ENCODE peak calls at places on chromosomes 12 and 14, in four cellular contexts. C, K, Z and U are unnamed samples.

GRCh38 chr12:130335517-130336392 is 1.9 kb upstream of the PIWIL1 start:
- DNase-seq in C (no peak), K (peak), Z (peak), U (peak)

GRCh38 chr12:4648099-4648498 is 752 bp downstream of the AKAP3 start:
- DNase-seq in C (no peak), K (no peak), Z (no peak), U (no peak)

GRCh38 chr12:112153181-112153899 is 28.0 kb downstream of the TRAFD1 start:
- DNase-seq in C (no peak), K (no peak), Z (no peak), U (no peak)

GRCh38 chr12:120292411-120292660 is 633 bp upstream of the RNU4-2 start:
- DNase-seq in C (no peak), K (no peak), Z (no peak), U (no peak)

GRCh38 chr12:47216150-47216677 is 136.5 kb upstream of the AMIGO2 start:
- DNase-seq in C (no peak), K (no peak), Z (peak), U (no peak)

GRCh38 chr14:49868720-49869114 is 16.1 kb upstream of the NEMF start:
- DNase-seq in C (no peak), K (no peak), Z (no peak), U (no peak)

GRCh38 chr12:65668981-65669695 is 155.1 kb upstream of the HMGA2 start:
- DNase-seq in C (no peak), K (no peak), Z (no peak), U (no peak)

GRCh38 chr14:63956326-63956725 is 103.5 kb downstream of the SYNE2 start:
- DNase-seq in C (no peak), K (no peak), Z (no peak), U (no peak)

GRCh38 chr14:47536341-47536740 is 139.1 kb downstream of the MDGA2 start:
- DNase-seq in C (no peak), K (no peak), Z (no peak), U (no peak)
- TF ChIP-seq ZNF274 in C (no peak), K (no peak), Z (no peak), U (no peak)

GRCh38 chr14:52051861-52052260 is 17.0 kb downstream of the NID2 start:
- DNase-seq in C (no peak), K (no peak), Z (no peak), U (no peak)
- H3K9ac ChIP-seq in C (no peak), K (no peak), Z (no peak), U (no peak)

GRCh38 chr12:24835377-24835776 is 113.5 kb downstream of the BCAT1 start:
- DNase-seq in C (no peak), K (no peak), Z (no peak), U (no peak)

GRCh38 chr12:24838531-24838950 is 110.4 kb downstream of the BCAT1 start:
- DNase-seq in C (no peak), K (no peak), Z (peak), U (no peak)

GRCh38 chr12:24840046-24840800 is 108.7 kb downstream of the BCAT1 start:
- DNase-seq in C (no peak), K (no peak), Z (no peak), U (no peak)

GRCh38 chr12:24833513-24833912 is 115.4 kb downstream of the BCAT1 start:
- DNase-seq in C (no peak), K (no peak), Z (no peak), U (no peak)

GRCh38 chr12:24839268-24839791 is 109.6 kb downstream of the BCAT1 start:
- DNase-seq in C (no peak), K (no peak), Z (peak), U (no peak)
- TF ChIP-seq SUZ12 in C (no peak), K (no peak), Z (no peak), U (no peak)

GRCh38 chr12:93677195-93678064 is at the start of gene CRADD:
- DNase-seq in C (peak), K (peak), Z (peak), U (peak)
- TF ChIP-seq ZNF274 in C (no peak), K (no peak), Z (no peak), U (no peak)

DNA sequence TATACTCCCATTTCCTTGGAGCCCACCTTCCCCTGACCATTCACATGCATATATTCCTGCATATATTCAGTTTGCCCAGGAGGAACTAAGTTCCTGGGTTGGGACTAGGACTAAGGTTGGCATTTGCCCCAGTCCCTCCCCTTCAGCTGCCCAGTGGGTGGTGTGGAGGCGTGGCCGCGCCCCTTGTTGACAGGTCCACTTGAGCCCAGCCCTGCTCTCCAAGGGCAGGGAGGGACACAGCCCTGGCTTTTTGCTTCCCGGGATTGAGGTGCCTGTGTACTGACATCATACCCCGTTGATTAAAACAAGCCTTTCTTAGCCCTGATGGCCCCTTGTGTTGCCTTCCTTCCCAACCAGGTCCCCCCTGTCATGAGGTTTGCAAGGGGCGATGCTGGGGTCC is 7.3 kb downstream of the ERBB3 start:
- DNase-seq in C (no peak), K (no peak), Z (no peak), U (no peak)
- H3K9ac ChIP-seq in C (no peak), K (no peak), Z (no peak), U (no peak)

GRCh38 chr14:75804570-75805275 is 143.7 kb downstream of the TTLL5 start:
- DNase-seq in C (no peak), K (no peak), Z (no peak), U (no peak)
- TF ChIP-seq SUZ12 in C (no peak), K (no peak), Z (no peak), U (no peak)

DNA sequence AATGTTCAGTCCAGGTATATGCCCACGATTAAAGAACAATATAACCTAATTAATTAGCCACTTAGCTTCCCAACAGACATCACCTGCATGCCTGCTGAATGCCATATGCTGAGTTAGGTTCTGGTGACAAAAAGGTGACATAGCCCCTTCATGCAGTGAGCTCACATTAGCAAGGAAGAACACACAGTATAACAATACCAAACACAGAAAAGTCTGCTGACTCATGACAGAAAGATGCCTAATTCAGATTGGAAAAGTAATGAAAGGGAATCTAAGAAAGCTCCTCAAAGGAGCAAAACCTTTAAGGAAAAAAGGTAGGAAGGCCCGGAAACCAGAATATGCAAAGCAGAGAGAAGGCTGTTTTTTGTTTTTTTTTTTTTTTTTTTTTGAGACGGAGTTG is 59.0 kb downstream of the FERMT2 start:
- DNase-seq in C (no peak), K (no peak), Z (no peak), U (no peak)
- TF ChIP-seq ZNF274 in C (no peak), K (no peak), Z (no peak), U (no peak)

DNA sequence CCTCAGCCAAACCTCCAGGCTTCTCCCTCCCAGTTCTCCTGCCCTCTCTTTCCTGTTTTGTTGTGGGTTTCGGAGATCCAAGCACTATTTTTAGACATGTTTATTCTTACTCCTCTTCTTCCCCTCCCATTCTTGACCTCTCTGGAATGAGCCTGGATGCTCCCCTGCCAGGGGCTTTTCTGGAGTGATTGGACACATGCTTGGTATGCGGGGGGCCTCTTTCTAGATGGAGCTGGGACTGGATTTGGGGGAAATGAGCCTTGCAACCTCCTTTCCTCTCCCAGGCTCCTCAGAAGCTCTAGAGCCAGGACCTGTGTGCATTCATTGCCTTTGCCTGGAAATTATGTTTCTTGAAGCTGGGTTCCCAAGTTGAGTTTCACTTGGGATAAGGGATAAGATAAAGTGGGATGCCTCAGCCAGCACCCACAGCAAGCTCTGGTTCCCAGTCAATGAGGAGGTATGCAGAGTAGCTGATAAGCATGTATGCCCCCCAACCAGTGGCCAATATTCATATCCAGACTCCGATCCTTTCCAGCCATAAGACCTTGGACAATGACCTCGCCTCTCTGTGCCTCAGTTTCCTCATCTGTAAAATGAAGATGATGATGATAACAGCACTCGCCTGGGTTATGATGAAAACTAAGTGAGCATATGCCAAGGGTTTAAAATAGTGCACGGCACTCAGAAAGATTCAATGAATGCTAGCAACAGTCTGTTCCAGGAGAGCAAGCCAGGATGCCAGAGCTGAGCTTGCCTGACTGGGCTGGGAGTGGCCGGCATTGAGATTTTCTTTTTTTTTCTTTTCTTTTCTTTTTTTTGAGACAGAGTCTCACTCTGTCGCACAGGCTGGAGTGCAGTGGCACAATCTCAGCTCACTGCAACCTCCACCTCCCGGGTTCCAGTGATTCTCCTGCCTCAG is 97.8 kb downstream of the SCARB1 start:
- DNase-seq in C (no peak), K (no peak), Z (no peak), U (no peak)
- H3K9ac ChIP-seq in C (no peak), K (no peak), Z (no peak), U (no peak)

DNA sequence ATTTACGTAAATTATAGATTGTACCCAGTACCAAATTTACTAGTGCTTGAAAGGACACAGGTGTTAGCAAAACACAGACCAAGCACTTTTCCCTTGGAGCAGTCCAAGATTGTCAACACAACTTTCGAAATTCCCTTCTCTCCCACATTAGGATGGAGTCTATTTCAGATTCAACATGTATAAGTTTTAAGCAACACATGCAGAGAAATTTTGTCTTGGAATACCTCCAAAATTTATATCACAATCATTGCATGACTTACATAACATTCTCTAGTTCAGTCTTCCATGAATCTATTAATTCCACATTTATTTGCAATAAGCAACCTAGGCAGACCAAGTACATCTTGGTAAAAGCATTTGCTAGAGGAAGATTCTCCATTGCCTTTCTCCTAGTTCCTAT is 74.8 kb upstream of the SLCO1C1 start:
- DNase-seq in C (no peak), K (no peak), Z (no peak), U (no peak)
- TF ChIP-seq SUZ12 in C (no peak), K (no peak), Z (no peak), U (no peak)

GRCh38 chr14:90450151-90450550 is 53.3 kb downstream of the CALM1 start:
- DNase-seq in C (no peak), K (no peak), Z (no peak), U (no peak)

GRCh38 chr14:90446405-90446804 is 49.6 kb downstream of the CALM1 start:
- DNase-seq in C (no peak), K (no peak), Z (no peak), U (no peak)

GRCh38 chr14:90445011-90445410 is 48.2 kb downstream of the CALM1 start:
- DNase-seq in C (no peak), K (no peak), Z (no peak), U (no peak)

GRCh38 chr14:90450667-90451066 is 53.8 kb downstream of the CALM1 start:
- DNase-seq in C (no peak), K (no peak), Z (no peak), U (no peak)

GRCh38 chr14:90447720-90448497 is 51.1 kb downstream of the CALM1 start:
- DNase-seq in C (no peak), K (peak), Z (no peak), U (no peak)
- TF ChIP-seq ZNF274 in C (no peak), K (no peak), Z (no peak), U (no peak)